ENCODE peak calls at places on chromosomes 11 and 22, in six cellular contexts. W is kidney, R is OCI-M1, F is Caki2, Y is neural progenitor cell, L is HuH-7.5. I is an unnamed sample.

GRCh38 chr11:28464252-28464867 is 356.2 kb downstream of the METTL15 start:
- DNase-seq in W (no peak), R (peak; percentile 62), F (no peak), Y (no peak), L (no peak), I (no peak)

GRCh38 chr11:17905477-17905876 is 107.4 kb downstream of the SERGEF start:
- DNase-seq in W (no peak), R (no peak), F (no peak), Y (no peak), L (no peak), I (no peak)

GRCh38 chr11:110128161-110128560 is 35.0 kb downstream of the ZC3H12C start:
- DNase-seq in W (no peak), R (peak; percentile 68), F (no peak), Y (peak; percentile 93), L (no peak), I (peak; percentile 35)

GRCh38 chr22:32693102-32693501 is 108.4 kb upstream of the TIMP3 start:
- DNase-seq in W (no peak), R (no peak), F (no peak), Y (no peak), L (no peak), I (no peak)

GRCh38 chr11:43693069-43693468 is 12.5 kb downstream of the HSD17B12 start:
- DNase-seq in W (no peak), R (peak; percentile 16), F (no peak), Y (no peak), L (no peak), I (no peak)

GRCh38 chr11:22703561-22703960 is 37.1 kb downstream of the GAS2 start:
- DNase-seq in W (no peak), R (no peak), F (peak; percentile 14), Y (no peak), L (no peak), I (peak; percentile 71)

GRCh38 chr11:108890482-108891092 is 225.7 kb downstream of the DDX10 start:
- DNase-seq in W (no peak), R (no peak), F (no peak), Y (no peak), L (no peak), I (no peak)

GRCh38 chr22:38941488-38941987 is 15.9 kb upstream of the APOBEC3A start:
- DNase-seq in W (peak; percentile 48), R (peak; percentile 70), F (no peak), Y (peak; percentile 0), L (no peak), I (no peak)

GRCh38 chr22:25764270-25765015 is 22.5 kb downstream of the MYO18B start:
- DNase-seq in W (no peak), R (no peak), F (no peak), Y (peak; percentile 47), L (no peak), I (no peak)

GRCh38 chr11:13166036-13166435 is 111.6 kb upstream of the BMAL1 start:
- DNase-seq in W (no peak), R (no peak), F (no peak), Y (no peak), L (no peak), I (no peak)

GRCh38 chr11:35017528-35018342 is 101.3 kb downstream of the PDHX start:
- DNase-seq in W (no peak), R (no peak), F (no peak), Y (no peak), L (no peak), I (no peak)

GRCh38 chr11:109075976-109076375 is 346.0 kb upstream of the C11orf87 start:
- DNase-seq in W (no peak), R (peak; percentile 41), F (no peak), Y (no peak), L (no peak), I (no peak)

GRCh38 chr22:22968366-22968765 is 80.8 kb downstream of the IGLL5 start:
- DNase-seq in W (no peak), R (no peak), F (no peak), Y (no peak), L (no peak), I (no peak)

GRCh38 chr11:65586676-65587075 is 8.9 kb downstream of the KCNK7 start:
- DNase-seq in W (no peak), R (no peak), F (no peak), Y (peak; percentile 82), L (no peak), I (no peak)

GRCh38 chr22:37060801-37061610 is 9.5 kb downstream of the KCTD17 start:
- DNase-seq in W (peak; percentile 69), R (no peak), F (no peak), Y (no peak), L (no peak), I (no peak)

GRCh38 chr11:61297741-61298140 is 2.6 kb upstream of the VWCE start:
- DNase-seq in W (peak; percentile 53), R (peak; percentile 29), F (peak; percentile 92), Y (no peak), L (no peak), I (no peak)

GRCh38 chr11:14538271-14538925 is 18.2 kb upstream of the PSMA1 start:
- DNase-seq in W (no peak), R (no peak), F (no peak), Y (no peak), L (no peak), I (no peak)

GRCh38 chr22:28442951-28443876 is 236.4 kb downstream of the TTC28 start:
- DNase-seq in W (peak; percentile 85), R (peak; percentile 63), F (no peak), Y (peak; percentile 78), L (peak; percentile 15), I (no peak)

GRCh38 chr22:36301384-36301828 is 48.5 kb downstream of the APOL1 start:
- DNase-seq in W (peak; percentile 88), R (peak; percentile 72), F (peak; percentile 61), Y (peak; percentile 81), L (peak; percentile 79), I (no peak)

GRCh38 chr11:27621440-27622161 is 78.7 kb downstream of the BDNF start:
- DNase-seq in W (no peak), R (no peak), F (no peak), Y (no peak), L (no peak), I (no peak)

GRCh38 chr22:48316245-48316875 is 1511.3 kb downstream of the BRD1 start:
- DNase-seq in W (peak; percentile 20), R (no peak), F (no peak), Y (no peak), L (no peak), I (no peak)

GRCh38 chr11:31827458-31828206 is 16.5 kb upstream of the PAX6 start:
- DNase-seq in W (no peak), R (no peak), F (no peak), Y (peak; percentile 32), L (peak; percentile 58), I (no peak)

GRCh38 chr22:32901925-32902324 is 100.4 kb downstream of the TIMP3 start:
- DNase-seq in W (no peak), R (no peak), F (no peak), Y (no peak), L (no peak), I (no peak)

GRCh38 chr11:68206211-68206610 is 6.9 kb downstream of the KMT5B start:
- DNase-seq in W (no peak), R (peak; percentile 95), F (peak; percentile 39), Y (peak; percentile 74), L (peak; percentile 75), I (peak; percentile 26)

GRCh38 chr11:46718155-46719019 is 626 bp upstream of the F2 start:
- DNase-seq in W (no peak), R (no peak), F (no peak), Y (no peak), L (peak; percentile 70), I (peak; percentile 82)

GRCh38 chr11:8248786-8249185 is 14.9 kb downstream of the LMO1 start:
- DNase-seq in W (peak; percentile 31), R (no peak), F (no peak), Y (no peak), L (no peak), I (no peak)

GRCh38 chr22:44659140-44659539 is 42.9 kb upstream of the PRR5 start:
- DNase-seq in W (peak; percentile 73), R (no peak), F (no peak), Y (no peak), L (no peak), I (no peak)

GRCh38 chr11:18564149-18564548 is 24.4 kb downstream of the UEVLD start:
- DNase-seq in W (no peak), R (no peak), F (no peak), Y (no peak), L (no peak), I (no peak)

GRCh38 chr11:3627291-3627690 is 14.5 kb downstream of the ART5 start:
- DNase-seq in W (no peak), R (no peak), F (peak; percentile 98), Y (no peak), L (no peak), I (no peak)

GRCh38 chr11:67055812-67056211 is 835 bp upstream of the RHOD start:
- DNase-seq in W (no peak), R (no peak), F (peak; percentile 63), Y (peak; percentile 22), L (peak; percentile 97), I (no peak)

GRCh38 chr22:49997221-49997599 is 15.4 kb downstream of the IL17REL start:
- DNase-seq in W (peak; percentile 81), R (no peak), F (no peak), Y (no peak), L (no peak), I (no peak)

GRCh38 chr11:1199689-1200610 is 22.9 kb upstream of the MUC5B start:
- DNase-seq in W (peak; percentile 68), R (no peak), F (no peak), Y (no peak), L (no peak), I (no peak)

GRCh38 chr11:47980093-47980906 is at the start of gene PTPRJ:
- DNase-seq in W (peak; percentile 89), R (peak; percentile 49), F (peak; percentile 66), Y (peak; percentile 91), L (peak; percentile 79), I (peak; percentile 61)

GRCh38 chr22:46594947-46595298 is 25.3 kb upstream of the GRAMD4 start:
- DNase-seq in W (peak; percentile 80), R (no peak), F (no peak), Y (peak; percentile 0), L (no peak), I (no peak)

GRCh38 chr22:29146101-29146560 is 59.6 kb upstream of the EMID1 start:
- DNase-seq in W (peak; percentile 20), R (no peak), F (no peak), Y (no peak), L (no peak), I (no peak)

GRCh38 chr11:117822522-117823033 is 2.0 kb downstream of the FXYD2 start:
- DNase-seq in W (peak; percentile 63), R (no peak), F (no peak), Y (no peak), L (no peak), I (no peak)

GRCh38 chr11:57527056-57527631 is 3.4 kb downstream of the TIMM10 start:
- DNase-seq in W (no peak), R (peak; percentile 82), F (peak; percentile 33), Y (peak; percentile 79), L (peak; percentile 60), I (peak; percentile 33)

I was measured in NCI-H774.